ENCODE peak calls at places on chromosome 4, in five cellular contexts. Q, M, H, S and F are unnamed samples.

GRCh38 chr4:100838286-100838685 is 320.5 kb upstream of the EMCN start:
- DNase-seq in Q (peak), M (no peak), H (no peak), S (no peak), F (no peak)

GRCh38 chr4:150943831-150944230 is 71.3 kb downstream of the LRBA start:
- DNase-seq in Q (no peak), M (no peak), H (no peak), S (no peak), F (no peak)

GRCh38 chr4:55729306-55730142 is 90.1 kb upstream of the EXOC1L start:
- DNase-seq in Q (no peak), M (no peak), H (no peak), S (no peak), F (no peak)

GRCh38 chr4:24322517-24322916 is 261.8 kb downstream of the DHX15 start:
- DNase-seq in Q (no peak), M (no peak), H (no peak), S (peak), F (no peak)

GRCh38 chr4:49063670-49064069 is 77.6 kb downstream of the CWH43 start:
- DNase-seq in Q (no peak), M (no peak), H (no peak), S (peak), F (peak)

GRCh38 chr4:10640535-10641159 is 43.9 kb downstream of the CLNK start:
- DNase-seq in Q (no peak), M (no peak), H (no peak), S (no peak), F (no peak)

GRCh38 chr4:1727117-1728031 is 6.1 kb downstream of the TACC3 start:
- DNase-seq in Q (no peak), M (no peak), H (no peak), S (peak), F (peak)

GRCh38 chr4:173448919-173449641 is 50.2 kb upstream of the SCRG1 start:
- DNase-seq in Q (peak), M (no peak), H (no peak), S (no peak), F (no peak)